ENCODE peak calls at places on chromosome 16, in six cellular contexts. Z is fibroblast of mammary gland, S is AG04449, J is lower lobe of right lung, R is adrenal gland, N is AG04450. H is an unnamed sample.

GRCh38 chr16:30527635-30528178 is 1.3 kb upstream of the ZNF768 start:
- DNase-seq in J (peak), R (no peak), S (no peak), Z (no peak), N (no peak), H (no peak)

GRCh38 chr16:13935408-13935807 is 15.5 kb downstream of the ERCC4 start:
- DNase-seq in S (no peak), R (no peak), Z (no peak), N (no peak), J (no peak), H (no peak)

GRCh38 chr16:56610609-56611111 is 2.3 kb downstream of the MT2A start:
- DNase-seq in Z (peak), N (no peak), S (no peak), R (no peak), J (no peak), H (no peak)

GRCh38 chr16:66512589-66513404 is 37.1 kb downstream of the TK2 start:
- DNase-seq in Z (peak), S (no peak), R (no peak), N (no peak), J (no peak), H (peak)

GRCh38 chr16:15749985-15750384 is 99.9 kb downstream of the NDE1 start:
- DNase-seq in J (no peak), Z (no peak), S (no peak), R (no peak), N (no peak), H (no peak)

GRCh38 chr16:11404608-11405007 is 59.3 kb downstream of the RMI2 start:
- DNase-seq in S (no peak), R (no peak), N (no peak), Z (no peak), J (no peak), H (no peak)

GRCh38 chr16:85390511-85391174 is 222.5 kb upstream of the GSE1 start:
- DNase-seq in S (peak), J (peak), R (peak), Z (peak), N (peak), H (peak)

GRCh38 chr16:84228321-84228838 is 11.4 kb downstream of the KCNG4 start:
- DNase-seq in J (peak), R (peak), Z (peak), S (peak), N (peak), H (peak)

GRCh38 chr16:55294129-55294528 is 29.9 kb upstream of the IRX6 start:
- DNase-seq in R (no peak), Z (no peak), J (no peak), N (no peak), S (no peak), H (peak)

GRCh38 chr16:51392651-51393187 is 241.6 kb upstream of the SALL1 start:
- DNase-seq in Z (peak), R (no peak), N (peak), S (peak), J (no peak), H (no peak)

GRCh38 chr16:560701-561412 is 663 bp downstream of the PRR35 start:
- DNase-seq in R (no peak), J (no peak), N (no peak), S (no peak), Z (no peak), H (no peak)

GRCh38 chr16:8905168-8905762 is 23.1 kb downstream of the LITAFD start:
- DNase-seq in J (no peak), S (no peak), Z (peak), N (no peak), R (no peak), H (peak)

GRCh38 chr16:66296591-66296990 is 69.9 kb upstream of the CDH5 start:
- DNase-seq in N (no peak), Z (no peak), S (no peak), R (no peak), J (no peak), H (no peak)

GRCh38 chr16:25063865-25064264 is 47.7 kb upstream of the LCMT1 start:
- DNase-seq in J (no peak), S (no peak), N (no peak), R (peak), Z (peak), H (no peak)

GRCh38 chr16:71354156-71354555 is 4.4 kb upstream of the CALB2 start:
- DNase-seq in R (no peak), Z (no peak), N (no peak), J (no peak), S (no peak), H (no peak)

GRCh38 chr16:56990407-56991286 is 1.3 kb downstream of the NLRC5 start:
- DNase-seq in R (peak), N (no peak), J (no peak), Z (no peak), S (no peak), H (no peak)

GRCh38 chr16:11201498-11202259 is 54.3 kb downstream of the SOCS1 start:
- DNase-seq in S (no peak), Z (peak), J (no peak), N (peak), R (peak), H (peak)

GRCh38 chr16:5928476-5929055 is 831.0 kb upstream of the EEF2KMT start:
- DNase-seq in Z (no peak), J (no peak), N (no peak), R (no peak), S (no peak), H (no peak)

DNA sequence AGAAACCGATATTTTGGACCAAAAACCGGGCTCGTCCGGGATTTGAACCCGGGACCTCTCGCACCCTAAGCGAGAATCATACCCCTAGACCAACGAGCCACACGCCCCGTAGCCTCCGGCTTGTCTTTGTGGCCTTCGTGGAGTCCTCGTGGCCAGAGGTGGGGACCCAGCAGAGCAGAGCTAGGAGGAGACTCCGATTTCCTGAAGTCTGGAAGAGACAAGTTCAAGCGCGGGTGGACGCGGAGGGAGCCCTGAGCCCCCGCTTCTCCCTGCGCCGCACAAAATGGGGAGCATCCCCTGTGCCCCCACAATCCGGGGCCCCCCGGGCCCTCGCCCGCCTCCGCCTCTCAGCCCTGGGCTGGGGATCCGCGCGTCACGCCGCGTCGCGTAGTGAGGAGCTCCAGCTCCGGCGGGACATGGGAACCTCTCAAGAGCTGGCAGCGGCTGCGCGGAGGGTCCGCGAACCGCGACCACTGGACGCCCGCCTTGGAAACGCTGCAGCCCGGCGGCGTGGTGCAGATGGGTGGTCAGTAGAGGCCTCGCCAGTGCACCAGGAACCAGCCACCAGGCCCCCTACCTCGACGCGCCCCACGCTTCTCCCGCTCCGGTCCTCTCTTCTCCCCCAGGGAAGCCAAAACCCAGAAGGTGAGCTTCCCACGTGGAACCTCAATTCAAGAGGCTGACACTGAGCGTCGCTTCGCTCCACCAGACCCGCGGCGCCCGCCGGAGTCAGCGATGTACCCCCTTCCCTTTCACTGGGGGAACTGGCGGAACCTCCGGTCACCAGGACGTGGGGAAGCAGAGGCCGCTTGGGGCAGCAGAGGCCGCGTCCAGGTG is 5.2 kb upstream of the OR1F1 start:
- DNase-seq in R (no peak), S (no peak), Z (peak), N (no peak), J (peak), H (peak)
- TF ChIP-seq CTCF in R (no peak), S (peak), Z (no peak), N (peak), J (peak), H (no peak)

GRCh38 chr16:82625066-82625968 is 1.5 kb upstream of the CDH13 start:
- DNase-seq in J (no peak), Z (no peak), N (no peak), S (no peak), R (no peak), H (peak)

DNA sequence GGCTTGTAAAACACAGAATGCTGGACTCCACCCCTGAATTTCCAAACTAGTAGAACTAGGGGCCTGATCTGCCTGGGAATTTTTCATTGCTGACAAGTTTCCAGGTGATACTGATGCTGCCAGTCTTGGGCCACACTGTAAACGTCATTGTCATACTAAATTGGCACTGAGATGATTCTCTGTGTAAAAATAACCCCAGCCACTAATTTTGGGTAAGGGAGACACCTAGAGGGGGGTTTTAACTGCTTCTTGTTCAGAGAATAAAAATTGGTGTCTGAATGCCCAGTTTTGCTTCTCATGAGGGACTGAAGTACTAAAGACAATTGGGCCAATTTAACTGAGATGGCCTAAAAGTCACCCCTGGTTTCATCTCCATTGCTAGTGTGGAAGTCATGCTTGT is 5.0 kb upstream of the CDH13 start:
- DNase-seq in S (no peak), R (no peak), N (no peak), J (no peak), Z (no peak), H (peak)
- TF ChIP-seq CTCF in S (peak), R (no peak), N (peak), J (no peak), Z (peak), H (no peak)

DNA sequence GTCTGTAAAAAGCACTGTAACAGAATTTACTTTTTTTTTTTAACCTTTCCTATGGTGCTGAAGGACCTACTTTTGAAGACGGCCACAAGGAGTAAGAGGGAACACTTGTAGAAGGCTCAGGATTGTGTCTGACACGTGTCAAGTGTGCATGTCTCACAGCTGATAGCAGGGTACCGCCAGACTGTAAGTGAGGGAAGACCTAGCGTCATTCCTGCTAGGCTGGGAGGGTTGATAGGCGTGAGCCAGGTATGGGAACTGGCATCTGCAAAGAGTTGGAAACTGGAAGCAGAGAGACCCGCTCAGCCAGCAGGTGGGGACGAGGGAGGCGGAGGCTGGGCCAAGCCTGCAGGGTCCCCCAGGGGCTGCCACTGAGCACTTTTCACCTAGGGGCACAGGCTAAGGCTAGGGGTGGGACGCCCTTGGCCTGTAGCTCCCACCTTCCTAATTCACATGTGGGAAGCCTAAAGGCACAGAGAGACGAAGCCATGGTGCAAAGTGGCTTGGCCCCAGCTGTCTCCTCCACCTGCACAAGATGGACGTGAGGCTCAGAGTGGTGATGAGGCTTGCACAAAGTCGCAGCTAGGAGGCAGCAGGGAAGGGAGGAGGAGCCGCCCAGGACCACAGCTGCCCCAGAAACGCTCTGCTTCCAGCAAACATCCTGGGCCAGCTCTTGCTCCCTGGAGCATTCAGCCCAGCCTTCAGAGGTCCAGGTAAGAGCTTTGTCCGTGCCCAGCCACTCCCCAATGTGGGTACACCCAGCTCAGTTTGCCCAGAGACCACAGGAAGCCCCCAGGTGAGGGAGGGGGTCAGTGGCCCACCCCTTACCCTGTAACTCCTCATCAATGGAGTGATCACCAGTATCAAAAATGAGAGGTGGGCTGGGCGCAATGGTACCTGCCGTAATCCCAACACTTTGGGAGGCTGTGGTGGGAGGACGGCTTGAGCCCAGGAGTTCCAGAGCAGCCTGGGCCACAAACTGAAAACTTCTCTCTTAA is 18.9 kb downstream of the VASN start:
- DNase-seq in Z (no peak), N (no peak), S (no peak), J (no peak), R (no peak), H (no peak)
- TF ChIP-seq CTCF in Z (peak), N (peak), S (peak), J (no peak), R (no peak), H (no peak)

DNA sequence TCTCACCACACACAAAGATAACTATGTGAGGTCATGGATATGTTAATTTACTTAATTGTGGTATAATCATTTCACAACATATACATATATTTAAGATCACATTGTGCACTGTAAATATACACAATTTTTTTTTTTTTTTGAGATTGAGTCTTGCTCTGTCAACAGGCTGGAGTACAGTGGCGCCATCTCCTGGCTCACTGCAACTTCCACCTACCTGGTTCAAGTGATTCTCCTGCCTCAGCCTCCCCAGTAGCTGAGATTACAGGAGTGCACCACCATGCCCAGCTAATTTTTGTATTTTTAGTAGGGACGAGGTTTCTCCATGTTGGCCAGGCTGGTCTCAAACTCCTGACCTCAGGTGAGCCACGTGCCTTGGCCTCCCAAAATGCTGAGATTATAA is 11.5 kb upstream of the PRSS54 start:
- DNase-seq in Z (peak), R (peak), N (no peak), S (no peak), J (no peak), H (peak)
- TF ChIP-seq CTCF in Z (peak), R (peak), N (peak), S (peak), J (peak), H (peak)

GRCh38 chr16:2270070-2270462 is 2.1 kb upstream of the RNPS1 start:
- DNase-seq in Z (no peak), S (no peak), R (no peak), N (no peak), J (no peak), H (no peak)
- TF ChIP-seq CTCF in Z (no peak), S (no peak), R (no peak), N (no peak), J (no peak), H (no peak)